ENCODE peak calls at places on chromosomes 1 and 21, in five cellular contexts. T is HepG2, A is GM12878, F is WTC11, K is H1. U is an unnamed sample.

GRCh38 chr1:55774446-55774845 is 559.3 kb upstream of the USP24 start:
- DNase-seq in T (no peak), A (no peak), K (no peak), F (no peak), U (no peak)

GRCh38 chr1:84379128-84379527 is 19.2 kb upstream of the DNASE2B start:
- DNase-seq in T (no peak), A (no peak), F (no peak), K (no peak), U (no peak)

GRCh38 chr1:209613351-209614150 is 30.0 kb downstream of the CAMK1G start:
- DNase-seq in A (no peak), F (no peak), K (no peak), T (no peak), U (no peak)

GRCh38 chr1:29498126-29499100 is 262.1 kb downstream of the PTPRU start:
- DNase-seq in F (no peak), K (no peak), T (no peak), A (no peak), U (no peak)

GRCh38 chr1:66576645-66577044 is 42.7 kb downstream of the SGIP1 start:
- DNase-seq in A (no peak), K (no peak), T (peak), F (no peak), U (no peak)

GRCh38 chr1:97849350-97850339 is 71.2 kb downstream of the DPYD start:
- DNase-seq in K (no peak), F (no peak), T (no peak), A (no peak), U (no peak)

GRCh38 chr1:239922778-239923522 is 168.7 kb upstream of the FMN2 start:
- DNase-seq in F (no peak), A (no peak), T (no peak), K (no peak), U (no peak)

GRCh38 chr1:156895927-156896326 is 2.4 kb downstream of the PEAR1 start:
- DNase-seq in A (no peak), F (no peak), K (no peak), T (no peak), U (no peak)

GRCh38 chr21:41217656-41218380 is 49.9 kb downstream of the BACE2 start:
- DNase-seq in F (no peak), A (no peak), T (no peak), K (no peak), U (peak)

GRCh38 chr1:230247921-230248778 is 178.0 kb downstream of the PGBD5 start:
- DNase-seq in F (no peak), K (no peak), T (no peak), A (no peak), U (no peak)

GRCh38 chr21:25670726-25671125 is 31.7 kb downstream of the JAM2 start:
- DNase-seq in K (no peak), A (no peak), T (no peak), F (no peak), U (no peak)

GRCh38 chr1:66292944-66293343 is 241.0 kb upstream of the SGIP1 start:
- DNase-seq in F (no peak), T (no peak), A (no peak), K (no peak), U (no peak)

GRCh38 chr21:39321424-39321823 is 8.0 kb upstream of the BRWD1 start:
- DNase-seq in T (no peak), F (no peak), A (no peak), K (no peak), U (no peak)

GRCh38 chr1:198491596-198491995 is 48.9 kb downstream of the ATP6V1G3 start:
- DNase-seq in A (no peak), T (no peak), K (no peak), F (no peak), U (no peak)

GRCh38 chr1:86018311-86018923 is 138.2 kb downstream of the COL24A1 start:
- DNase-seq in K (peak), A (no peak), T (peak), F (peak), U (peak)

GRCh38 chr1:3454811-3455618 is 550 bp downstream of the ARHGEF16 start:
- DNase-seq in K (peak), A (no peak), F (peak), T (peak), U (peak)

GRCh38 chr1:19272064-19272463 is 16.5 kb downstream of the AKR7A3 start:
- DNase-seq in F (no peak), A (no peak), T (no peak), K (no peak), U (no peak)

GRCh38 chr1:150464422-150464826 is 22.8 kb upstream of the TARS2 start:
- DNase-seq in T (peak), A (no peak), K (peak), F (peak), U (peak)
- TF ChIP-seq ATF2 in T (no peak), A (no peak), K (no peak), F (no peak), U (no peak)

DNA sequence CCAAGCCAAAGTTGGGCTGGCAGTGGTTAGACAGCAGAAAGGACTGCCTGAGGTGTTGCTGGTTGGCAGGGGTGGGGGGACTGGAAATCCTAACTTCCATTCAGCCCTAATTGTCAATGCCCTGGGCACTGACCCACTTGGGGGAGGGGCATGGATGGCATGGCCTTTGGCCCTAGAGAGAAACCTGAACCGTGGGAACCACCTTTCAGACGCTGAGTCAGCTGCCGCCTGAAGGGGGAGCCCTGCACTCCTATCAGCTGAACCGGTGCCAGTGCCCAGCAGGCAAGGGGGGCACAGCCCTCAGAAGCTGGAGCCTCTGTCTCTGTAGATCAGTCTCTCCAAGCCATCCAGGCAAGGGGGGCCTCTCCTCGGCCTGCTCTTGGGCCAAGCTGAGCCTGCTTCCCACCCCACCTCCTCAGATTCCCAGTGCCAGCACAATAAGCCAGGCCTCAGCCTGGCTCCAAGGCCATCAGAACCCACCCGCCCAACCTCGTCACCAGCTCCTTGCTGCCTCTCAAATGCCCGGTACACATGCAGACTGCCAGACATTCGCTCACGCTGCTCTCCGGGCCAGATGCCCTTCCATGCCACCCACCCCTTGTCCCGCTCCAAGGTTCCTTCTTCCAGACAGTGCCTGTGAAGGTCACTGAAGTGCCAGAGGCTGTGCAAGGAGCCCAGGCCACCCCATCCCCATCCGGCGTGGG is 11.6 kb downstream of the TINAGL1 start:
- DNase-seq in K (no peak), A (no peak), F (peak), T (peak), U (peak)
- TF ChIP-seq ATF2 in K (no peak), A (no peak), F (no peak), T (no peak), U (no peak)

DNA sequence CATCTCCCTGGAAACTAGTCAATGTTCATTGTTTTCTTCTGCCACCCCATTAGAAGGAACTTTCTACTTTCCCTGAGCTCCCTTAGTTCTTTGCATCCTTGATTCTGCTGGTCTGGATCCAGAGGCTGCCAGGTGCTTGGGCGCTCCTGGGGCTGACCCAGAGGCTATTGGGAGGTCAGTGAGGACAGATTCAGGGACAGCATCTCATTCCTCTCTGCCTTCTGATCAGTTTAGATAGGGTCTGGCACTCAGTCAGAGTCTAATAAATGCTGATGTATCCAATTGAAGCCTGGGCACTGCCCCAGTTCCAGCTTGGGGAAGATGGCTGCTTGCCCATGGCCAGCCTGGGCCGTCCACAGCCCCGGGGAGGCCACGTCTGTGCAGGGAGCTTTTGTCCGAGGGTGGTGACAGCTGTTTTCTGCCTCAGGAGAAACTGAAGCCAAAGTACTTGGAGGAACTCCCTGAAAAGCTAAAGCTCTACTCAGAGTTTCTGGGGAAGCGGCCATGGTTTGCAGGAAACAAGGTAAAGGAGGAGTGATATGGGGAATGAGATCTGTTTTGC is 2.3 kb downstream of the GSTM1 start:
- DNase-seq in F (no peak), T (no peak), A (no peak), K (no peak), U (no peak)
- TF ChIP-seq ATF2 in F (no peak), T (no peak), A (no peak), K (no peak), U (no peak)

GRCh38 chr1:24383381-24383940 is 30.1 kb downstream of the STPG1 start:
- DNase-seq in F (no peak), K (no peak), A (no peak), T (no peak), U (no peak)
- TF ChIP-seq ATF2 in F (no peak), K (no peak), A (no peak), T (no peak), U (no peak)

DNA sequence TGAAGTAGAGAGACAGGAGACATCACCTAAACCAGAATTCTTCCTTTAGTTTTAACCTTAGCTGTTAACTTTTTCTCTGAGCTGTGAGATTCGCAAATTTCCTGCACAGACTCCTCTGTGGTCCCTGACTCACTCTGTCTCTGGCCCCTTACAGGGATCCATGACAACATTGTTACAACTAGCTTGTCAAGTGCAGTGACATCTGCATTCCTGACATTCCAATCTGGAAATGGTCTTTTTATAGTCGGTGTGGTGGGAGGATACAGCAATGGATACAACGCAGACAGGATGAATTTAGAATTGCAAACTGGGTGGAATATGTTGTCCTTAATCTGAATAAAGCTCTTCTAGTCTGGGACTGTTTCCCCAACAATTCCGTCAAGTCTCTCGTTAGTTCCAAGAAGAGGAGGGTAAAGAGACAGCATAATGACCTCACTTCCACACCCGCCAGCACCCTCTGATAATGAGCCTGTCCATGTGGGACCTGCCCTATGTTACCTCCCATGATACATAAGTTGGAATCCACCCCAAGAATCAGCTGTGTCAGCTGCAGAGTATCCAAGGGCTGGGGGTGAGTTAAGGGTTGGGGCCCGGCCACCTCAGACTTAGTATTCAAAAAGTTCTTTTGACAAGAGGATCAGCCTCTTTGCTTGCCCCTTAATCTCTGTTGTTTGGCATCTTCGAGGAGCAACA is 49.4 kb downstream of the ILDR2 start:
- DNase-seq in T (peak), F (no peak), A (no peak), K (no peak), U (no peak)
- TF ChIP-seq ATF2 in T (no peak), F (no peak), A (no peak), K (no peak), U (no peak)

GRCh38 chr1:226655251-226656163 is 83.6 kb downstream of the ITPKB start:
- DNase-seq in A (no peak), K (no peak), F (peak), T (no peak), U (no peak)
- TF ChIP-seq ATF2 in A (no peak), K (no peak), F (no peak), T (no peak), U (no peak)

GRCh38 chr1:23444596-23445390 is 20.2 kb upstream of the TCEA3 start:
- DNase-seq in A (no peak), K (no peak), F (no peak), T (no peak), U (no peak)

GRCh38 chr1:23444104-23444533 is 19.6 kb upstream of the TCEA3 start:
- DNase-seq in T (no peak), A (no peak), K (no peak), F (no peak), U (peak)

GRCh38 chr1:23448846-23449245 is 24.3 kb upstream of the TCEA3 start:
- DNase-seq in A (no peak), T (no peak), K (no peak), F (no peak), U (no peak)

GRCh38 chr1:23449306-23449705 is 24.8 kb upstream of the TCEA3 start:
- DNase-seq in F (no peak), K (no peak), A (no peak), T (no peak), U (no peak)

DNA sequence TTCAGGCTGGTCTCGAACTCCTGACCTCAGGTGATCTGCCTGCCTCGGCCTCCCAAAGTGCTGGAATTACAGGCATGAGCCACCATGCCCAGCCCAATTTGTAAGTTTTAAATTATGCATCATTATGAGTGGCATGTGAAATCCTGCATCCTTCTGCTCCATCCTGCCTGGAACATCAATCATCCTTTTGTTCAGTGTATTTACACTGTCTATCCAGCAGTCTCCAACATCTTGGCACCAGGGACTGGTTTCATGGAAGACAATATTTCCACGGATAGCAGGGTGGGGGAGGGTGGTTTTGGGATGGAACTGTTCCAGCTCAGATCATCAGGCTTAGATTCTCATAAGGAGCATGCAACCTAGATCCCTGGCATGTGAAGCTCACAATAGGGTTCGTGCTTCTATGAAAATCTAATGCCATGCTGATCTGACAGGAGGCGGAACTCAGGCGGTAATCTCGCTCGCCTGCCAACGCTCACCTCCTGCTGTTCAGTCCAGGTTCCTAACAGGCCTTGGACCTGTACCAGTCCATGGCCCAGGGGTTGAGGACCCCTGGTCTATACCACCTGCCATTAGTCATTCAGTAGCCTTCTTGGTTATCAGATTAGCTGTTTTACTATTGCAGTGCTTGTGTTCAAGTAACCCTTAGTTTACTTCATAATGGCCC is 22.2 kb upstream of the TCEA3 start:
- DNase-seq in F (no peak), K (no peak), A (no peak), T (no peak), U (no peak)
- TF ChIP-seq ATF2 in F (no peak), K (no peak), A (no peak), T (no peak), U (no peak)

GRCh38 chr1:911875-912739 is 11.6 kb upstream of the SAMD11 start:
- DNase-seq in K (no peak), A (no peak), F (no peak), T (no peak), U (no peak)

GRCh38 chr1:910311-910880 is 13.3 kb upstream of the SAMD11 start:
- DNase-seq in K (no peak), T (no peak), F (no peak), A (no peak), U (no peak)

GRCh38 chr1:912740-913301 is 10.9 kb upstream of the SAMD11 start:
- DNase-seq in A (no peak), K (no peak), F (peak), T (peak), U (no peak)

GRCh38 chr1:909861-910310 is 13.8 kb upstream of the SAMD11 start:
- DNase-seq in T (no peak), F (no peak), A (no peak), K (no peak), U (no peak)

DNA sequence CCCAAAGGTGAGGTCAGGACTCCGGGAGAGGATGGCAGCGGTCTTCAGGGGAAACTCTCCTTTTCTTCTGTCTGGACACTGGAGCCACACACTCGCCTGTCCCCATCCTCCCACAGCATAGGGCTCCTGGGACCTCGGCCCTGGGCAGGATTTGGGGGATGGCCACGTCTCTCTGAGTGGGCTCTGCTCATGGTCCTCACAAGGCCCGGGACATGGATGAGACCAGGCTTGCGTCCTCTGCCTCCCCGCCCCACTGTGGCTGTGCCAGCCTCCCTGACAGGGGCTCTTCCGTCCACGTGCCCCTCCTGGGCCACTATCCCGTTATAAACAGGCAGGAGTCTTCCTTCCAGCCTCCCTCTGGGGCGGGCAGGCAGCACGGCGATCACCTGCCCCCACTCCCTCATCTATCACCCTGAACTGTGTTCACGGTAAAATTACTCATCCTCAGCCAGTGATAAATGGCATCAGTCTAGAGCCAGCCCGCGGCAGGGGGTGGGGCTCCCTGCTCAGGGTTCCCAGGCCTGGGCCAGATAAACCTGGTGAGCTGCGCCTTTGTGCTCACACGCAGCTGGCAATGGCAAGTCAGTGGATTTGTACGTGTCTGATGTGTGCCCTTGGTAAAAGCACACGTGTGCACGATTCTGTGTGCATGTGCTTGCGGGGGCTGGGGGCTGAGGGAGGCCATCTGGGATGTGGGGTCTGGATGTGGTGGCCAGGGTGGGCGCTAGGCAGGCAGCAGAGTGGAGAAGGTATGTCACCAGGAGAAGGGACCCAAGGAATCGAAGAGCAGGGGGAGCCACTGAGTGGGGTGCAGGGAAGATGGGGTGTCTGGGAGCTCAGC is 12.6 kb upstream of the SAMD11 start:
- DNase-seq in K (no peak), T (no peak), A (no peak), F (peak), U (peak)
- TF ChIP-seq ATF2 in K (no peak), T (no peak), A (no peak), F (no peak), U (no peak)

DNA sequence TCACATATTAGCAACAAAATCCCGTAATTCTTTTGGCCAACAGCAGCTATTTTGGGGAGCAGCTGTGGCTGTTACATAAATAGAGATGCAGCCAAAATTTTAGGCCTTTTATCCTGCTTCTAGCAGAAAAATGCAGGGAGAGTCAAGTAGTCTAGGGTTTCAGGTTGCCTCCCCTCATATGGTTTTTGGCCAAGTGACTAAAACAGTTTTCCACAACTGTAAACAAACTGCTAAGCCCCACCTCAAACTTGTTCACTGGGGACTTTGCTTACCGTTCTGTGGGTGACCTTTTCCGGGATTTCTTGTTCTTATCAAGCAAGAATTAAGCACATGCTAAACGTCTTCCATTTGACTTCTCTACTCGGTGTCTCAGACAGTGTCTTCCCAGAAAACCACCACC is 133.4 kb downstream of the EDEM3 start:
- DNase-seq in K (no peak), F (no peak), T (no peak), A (no peak), U (no peak)
- TF ChIP-seq ATF2 in K (no peak), F (no peak), T (no peak), A (no peak), U (no peak)